ENCODE peak calls at places on chromosomes 1 and 21, in five cellular contexts. One of them, this sample, is unnamed.

GRCh38 chr1:110554871-110555801 is 36.2 kb upstream of the KCNA10 start:
- DNase-seq in GM23338: peak; percentile 71
- DNase-seq in GM12892: peak; percentile 53
- DNase-seq in transverse colon: peak; percentile 36
- DNase-seq in H1: peak; percentile 81
- DNase-seq in this sample: no peak

GRCh38 chr1:117237701-117238413 is 27.1 kb upstream of the VTCN1 start:
- DNase-seq in GM23338: peak; percentile 11
- DNase-seq in H1: no peak
- DNase-seq in GM12892: no peak
- DNase-seq in transverse colon: no peak
- DNase-seq in this sample: no peak

GRCh38 chr1:3028531-3029282 is 7.4 kb downstream of the ACTRT2 start:
- DNase-seq in H1: no peak
- DNase-seq in transverse colon: no peak
- DNase-seq in GM23338: no peak
- DNase-seq in GM12892: no peak
- DNase-seq in this sample: no peak

GRCh38 chr1:153253693-153254092 is 5.8 kb upstream of the LORICRIN start:
- DNase-seq in H1: no peak
- DNase-seq in GM23338: no peak
- DNase-seq in GM12892: no peak
- DNase-seq in transverse colon: no peak
- DNase-seq in this sample: no peak

GRCh38 chr1:228120351-228121091 is 11.4 kb upstream of the MRPL55 start:
- DNase-seq in H1: no peak
- DNase-seq in GM12892: no peak
- DNase-seq in GM23338: no peak
- DNase-seq in transverse colon: no peak
- DNase-seq in this sample: no peak

GRCh38 chr1:115092214-115092613 is 2.9 kb upstream of the TSPAN2 start:
- DNase-seq in H1: no peak
- DNase-seq in GM12892: no peak
- DNase-seq in transverse colon: no peak
- DNase-seq in GM23338: no peak
- DNase-seq in this sample: no peak

GRCh38 chr1:192766009-192766625 is 42.7 kb upstream of the RGS2 start:
- DNase-seq in H1: no peak
- DNase-seq in GM23338: no peak
- DNase-seq in GM12892: no peak
- DNase-seq in transverse colon: no peak
- DNase-seq in this sample: no peak

GRCh38 chr1:5913876-5914275 is 78.3 kb downstream of the NPHP4 start:
- DNase-seq in GM12892: no peak
- DNase-seq in H1: peak; percentile 16
- DNase-seq in GM23338: no peak
- DNase-seq in transverse colon: no peak
- DNase-seq in this sample: no peak

GRCh38 chr1:85316324-85316723 is 39.9 kb upstream of the BCL10 start:
- DNase-seq in GM23338: no peak
- DNase-seq in transverse colon: no peak
- DNase-seq in GM12892: no peak
- DNase-seq in H1: no peak
- DNase-seq in this sample: no peak

GRCh38 chr1:186683637-186684410 is 3.6 kb upstream of the PTGS2 start:
- DNase-seq in GM12892: no peak
- DNase-seq in GM23338: no peak
- DNase-seq in transverse colon: no peak
- DNase-seq in H1: no peak
- DNase-seq in this sample: no peak

GRCh38 chr1:106526650-106527049 is 529.8 kb upstream of the PRMT6 start:
- DNase-seq in H1: no peak
- DNase-seq in GM12892: no peak
- DNase-seq in transverse colon: no peak
- DNase-seq in GM23338: no peak
- DNase-seq in this sample: no peak

GRCh38 chr1:154276797-154277196 is 4.4 kb downstream of the HAX1 start:
- DNase-seq in GM12892: no peak
- DNase-seq in transverse colon: no peak
- DNase-seq in H1: peak; percentile 51
- DNase-seq in GM23338: peak; percentile 52
- DNase-seq in this sample: no peak

GRCh38 chr1:99677416-99677815 is 31.5 kb downstream of the PALMD start:
- DNase-seq in transverse colon: no peak
- DNase-seq in GM23338: peak; percentile 57
- DNase-seq in GM12892: no peak
- DNase-seq in H1: no peak
- DNase-seq in this sample: no peak

GRCh38 chr1:25881266-25881665 is 5.8 kb upstream of the PAQR7 start:
- DNase-seq in GM12892: no peak
- DNase-seq in H1: no peak
- DNase-seq in GM23338: no peak
- DNase-seq in transverse colon: no peak
- DNase-seq in this sample: no peak

GRCh38 chr1:208203127-208203847 is 40.9 kb downstream of the PLXNA2 start:
- DNase-seq in GM23338: no peak
- DNase-seq in transverse colon: peak; percentile 79
- DNase-seq in GM12892: no peak
- DNase-seq in H1: no peak
- DNase-seq in this sample: no peak

GRCh38 chr1:26768755-26769154 is 19.0 kb upstream of the PIGV start:
- DNase-seq in transverse colon: no peak
- DNase-seq in GM12892: no peak
- DNase-seq in H1: no peak
- DNase-seq in GM23338: no peak
- DNase-seq in this sample: no peak

GRCh38 chr1:92587445-92587844 is 100.7 kb upstream of the GFI1 start:
- DNase-seq in transverse colon: no peak
- DNase-seq in GM23338: no peak
- DNase-seq in GM12892: no peak
- DNase-seq in H1: no peak
- DNase-seq in this sample: no peak

GRCh38 chr1:226185153-226186036 is 1.1 kb downstream of the ACBD3 start:
- DNase-seq in GM23338: no peak
- DNase-seq in transverse colon: no peak
- DNase-seq in GM12892: no peak
- DNase-seq in H1: no peak
- DNase-seq in this sample: no peak

GRCh38 chr1:162145280-162145965 is 75.9 kb downstream of the NOS1AP start:
- DNase-seq in transverse colon: no peak
- DNase-seq in GM12892: no peak
- DNase-seq in GM23338: peak; percentile 48
- DNase-seq in H1: no peak
- DNase-seq in this sample: no peak

GRCh38 chr1:201149400-201149799 is 4.9 kb downstream of the TMEM9 start:
- DNase-seq in transverse colon: no peak
- DNase-seq in GM12892: no peak
- DNase-seq in H1: no peak
- DNase-seq in GM23338: peak; percentile 72
- DNase-seq in this sample: no peak

GRCh38 chr1:25338188-25338981 is at the start of gene TMEM50A:
- DNase-seq in transverse colon: peak; percentile 93
- DNase-seq in GM23338: peak; percentile 90
- DNase-seq in H1: peak; percentile 96
- DNase-seq in GM12892: peak; percentile 74
- DNase-seq in this sample: peak; percentile 90

GRCh38 chr1:59678809-59679228 is 135.9 kb upstream of the HOOK1 start:
- DNase-seq in transverse colon: no peak
- DNase-seq in GM23338: no peak
- DNase-seq in H1: no peak
- DNase-seq in GM12892: no peak
- DNase-seq in this sample: no peak

GRCh38 chr1:222600274-222600673 is 10.5 kb upstream of the TAF1A start:
- DNase-seq in transverse colon: no peak
- DNase-seq in GM23338: no peak
- DNase-seq in H1: no peak
- DNase-seq in GM12892: no peak
- DNase-seq in this sample: no peak

GRCh38 chr21:45570826-45571601 is 28.8 kb upstream of the SLC19A1 start:
- DNase-seq in GM12892: no peak
- DNase-seq in GM23338: no peak
- DNase-seq in H1: peak; percentile 37
- DNase-seq in transverse colon: no peak
- DNase-seq in this sample: no peak

GRCh38 chr1:205328476-205328875 is 6.9 kb upstream of the NUAK2 start:
- DNase-seq in H1: no peak
- DNase-seq in transverse colon: no peak
- DNase-seq in GM12892: no peak
- DNase-seq in GM23338: no peak
- DNase-seq in this sample: no peak

GRCh38 chr1:41671116-41671755 is 186.8 kb upstream of the EDN2 start:
- DNase-seq in GM23338: no peak
- DNase-seq in GM12892: no peak
- DNase-seq in H1: no peak
- DNase-seq in transverse colon: no peak
- DNase-seq in this sample: no peak

GRCh38 chr1:168774241-168774640 is 45.2 kb upstream of the DPT start:
- DNase-seq in GM23338: no peak
- DNase-seq in GM12892: no peak
- DNase-seq in H1: no peak
- DNase-seq in transverse colon: peak; percentile 14
- DNase-seq in this sample: no peak

GRCh38 chr1:29836626-29837305 is 600.4 kb downstream of the PTPRU start:
- DNase-seq in transverse colon: no peak
- DNase-seq in GM12892: no peak
- DNase-seq in GM23338: peak; percentile 11
- DNase-seq in H1: peak; percentile 40
- DNase-seq in this sample: peak; percentile 84

GRCh38 chr1:224223819-224224714 is 41.0 kb downstream of the DEGS1 start:
- DNase-seq in H1: no peak
- DNase-seq in GM23338: peak; percentile 46
- DNase-seq in transverse colon: no peak
- DNase-seq in GM12892: no peak
- DNase-seq in this sample: no peak

GRCh38 chr1:234697741-234698140 is 87.8 kb upstream of the IRF2BP2 start:
- DNase-seq in GM12892: no peak
- DNase-seq in GM23338: no peak
- DNase-seq in H1: no peak
- DNase-seq in transverse colon: no peak
- DNase-seq in this sample: no peak
- TF ChIP-seq POLR2AphosphoS5 in GM12892: no peak
- TF ChIP-seq POLR2AphosphoS5 in GM23338: no peak
- TF ChIP-seq POLR2AphosphoS5 in H1: no peak
- TF ChIP-seq POLR2AphosphoS5 in transverse colon: no peak
- TF ChIP-seq POLR2AphosphoS5 in this sample: no peak

DNA sequence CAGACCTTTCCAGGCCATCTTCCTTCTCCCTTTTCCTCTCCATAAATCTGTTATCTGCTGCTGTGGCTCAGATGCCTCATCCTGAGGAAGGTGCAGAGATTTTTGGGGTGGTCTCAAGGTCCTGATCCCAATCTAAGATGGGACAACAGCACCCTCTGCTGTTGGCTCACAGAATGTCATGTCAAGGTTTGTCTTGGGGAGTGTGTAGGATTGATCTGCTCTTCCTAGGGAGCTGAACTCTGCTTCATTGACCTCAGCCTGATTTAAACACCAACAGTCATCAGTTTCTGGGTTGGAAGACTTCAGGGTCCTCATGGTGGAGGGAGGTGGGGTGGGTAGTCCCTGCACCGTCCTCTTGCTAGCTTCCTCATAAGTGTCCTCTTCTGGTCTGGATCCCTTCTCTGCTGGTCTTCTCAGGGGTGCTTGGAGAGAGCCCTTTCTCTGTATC is 62.8 kb upstream of the LAX1 start:
- DNase-seq in H1: peak; percentile 90
- DNase-seq in GM12892: peak; percentile 24
- DNase-seq in transverse colon: peak; percentile 70
- DNase-seq in GM23338: peak; percentile 86
- DNase-seq in this sample: no peak
- TF ChIP-seq POLR2AphosphoS5 in H1: no peak
- TF ChIP-seq POLR2AphosphoS5 in GM12892: no peak
- TF ChIP-seq POLR2AphosphoS5 in transverse colon: no peak
- TF ChIP-seq POLR2AphosphoS5 in GM23338: no peak
- TF ChIP-seq POLR2AphosphoS5 in this sample: peak; percentile 16

DNA sequence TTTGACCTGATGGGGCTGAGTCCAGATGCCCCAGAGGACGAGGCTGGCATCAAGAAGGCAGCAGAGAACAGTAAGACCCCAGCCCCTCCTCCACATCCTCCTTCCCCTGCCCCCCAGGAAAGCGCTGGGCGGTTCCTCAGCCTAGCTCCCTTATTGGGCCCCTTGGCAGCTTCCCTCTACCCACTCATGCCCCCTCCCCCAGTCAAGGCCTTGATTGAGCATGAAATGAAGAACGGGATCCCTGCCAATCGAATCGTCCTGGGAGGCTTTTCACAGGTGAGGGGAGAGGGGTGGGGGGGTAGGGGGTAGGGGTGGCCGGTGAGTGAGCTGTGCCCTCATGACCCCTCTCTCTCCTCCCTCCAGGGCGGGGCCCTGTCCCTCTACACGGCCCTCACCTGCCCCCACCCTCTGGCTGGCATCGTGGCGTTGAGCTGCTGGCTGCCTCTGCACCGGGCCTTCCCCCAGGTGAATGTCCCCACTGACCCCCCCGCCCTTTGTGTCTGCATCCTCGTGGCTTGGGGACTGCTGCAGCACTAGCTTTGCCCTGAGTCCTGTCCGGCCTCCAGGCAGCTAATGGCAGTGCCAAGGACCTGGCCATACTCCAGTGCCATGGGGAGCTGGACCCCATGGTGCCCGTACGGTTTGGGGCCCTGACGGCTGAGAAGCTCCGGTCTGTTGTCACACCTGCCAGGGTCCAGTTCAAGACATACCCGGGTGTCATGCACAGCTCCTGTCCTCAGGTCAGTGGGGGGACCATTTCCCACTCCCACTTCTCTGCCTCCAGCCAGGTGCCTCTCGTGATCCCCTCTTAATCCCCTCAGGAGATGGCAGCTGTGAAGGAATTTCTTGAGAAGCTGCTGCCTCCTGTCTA is 3.2 kb downstream of the LYPLA2 start:
- DNase-seq in GM23338: no peak
- DNase-seq in transverse colon: no peak
- DNase-seq in GM12892: no peak
- DNase-seq in H1: no peak
- DNase-seq in this sample: no peak
- TF ChIP-seq POLR2AphosphoS5 in GM23338: no peak
- TF ChIP-seq POLR2AphosphoS5 in transverse colon: no peak
- TF ChIP-seq POLR2AphosphoS5 in GM12892: no peak
- TF ChIP-seq POLR2AphosphoS5 in H1: no peak
- TF ChIP-seq POLR2AphosphoS5 in this sample: no peak

DNA sequence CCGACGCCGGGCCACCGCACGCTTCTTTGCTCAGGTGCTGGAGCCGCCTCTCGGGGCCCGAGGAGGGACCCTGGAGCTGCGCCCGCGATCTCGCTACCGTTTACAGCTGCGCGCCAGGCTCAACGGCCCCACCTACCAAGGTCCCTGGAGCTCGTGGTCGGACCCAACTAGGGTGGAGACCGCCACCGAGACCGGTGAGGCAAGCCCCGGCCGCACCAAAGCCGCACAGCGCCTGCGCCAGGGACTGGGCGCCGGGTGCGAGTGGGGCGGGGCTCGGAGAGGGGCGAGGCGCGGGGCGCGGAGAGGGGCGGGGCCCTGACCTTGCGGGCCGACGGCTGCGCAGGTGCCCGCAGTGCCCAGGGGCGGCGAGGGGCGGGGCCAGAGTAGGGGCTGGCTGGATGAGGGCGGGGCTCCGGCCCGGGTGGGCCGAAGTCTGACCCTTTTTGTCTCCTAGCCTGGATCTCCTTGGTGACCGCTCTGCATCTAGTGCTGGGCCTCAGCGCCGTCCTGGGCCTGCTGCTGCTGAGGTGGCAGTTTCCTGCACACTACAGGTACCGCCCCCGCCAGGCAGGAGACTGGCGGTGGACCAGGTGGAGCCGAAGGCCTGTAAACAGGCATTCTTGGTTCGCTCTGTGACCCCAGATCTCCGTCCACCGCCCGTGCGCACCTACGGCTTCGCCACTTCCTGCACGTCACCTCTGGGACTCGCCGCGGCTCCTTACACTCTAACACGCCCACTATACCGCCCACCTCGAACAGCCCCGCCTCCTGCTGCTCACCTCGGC is 9.8 kb upstream of the CDC20 start:
- DNase-seq in GM12892: no peak
- DNase-seq in H1: peak; percentile 99
- DNase-seq in GM23338: peak; percentile 96
- DNase-seq in transverse colon: peak; percentile 94
- DNase-seq in this sample: no peak
- TF ChIP-seq POLR2AphosphoS5 in GM12892: no peak
- TF ChIP-seq POLR2AphosphoS5 in H1: peak; percentile 92
- TF ChIP-seq POLR2AphosphoS5 in GM23338: peak; percentile 81
- TF ChIP-seq POLR2AphosphoS5 in transverse colon: peak; percentile 86
- TF ChIP-seq POLR2AphosphoS5 in this sample: peak; percentile 1

This sample was measured in vagina.